ENCODE peak calls at places on chromosome 10, in five cellular contexts. One of them, this sample, is unnamed.

GRCh38 chr10:11209810-11210141 is 192.1 kb downstream of the CELF2 start:
- DNase-seq in foreskin fibroblast: no peak
- DNase-seq in neural crest cell: no peak
- DNase-seq in retina: no peak
- DNase-seq in PC-3: no peak
- DNase-seq in this sample: no peak

GRCh38 chr10:16644146-16644545 is 122.5 kb upstream of the C1QL3 start:
- DNase-seq in foreskin fibroblast: peak; percentile 53
- DNase-seq in neural crest cell: no peak
- DNase-seq in retina: no peak
- DNase-seq in PC-3: peak; percentile 71
- DNase-seq in this sample: no peak

GRCh38 chr10:84018826-84019225 is 120.5 kb upstream of the GHITM start:
- DNase-seq in foreskin fibroblast: no peak
- DNase-seq in neural crest cell: no peak
- DNase-seq in retina: no peak
- DNase-seq in PC-3: no peak
- DNase-seq in this sample: no peak

GRCh38 chr10:59004392-59004791 is 172.1 kb upstream of the PHYHIPL start:
- DNase-seq in foreskin fibroblast: no peak
- DNase-seq in neural crest cell: no peak
- DNase-seq in retina: no peak
- DNase-seq in PC-3: no peak
- DNase-seq in this sample: no peak

GRCh38 chr10:95281206-95281605 is 9.6 kb downstream of the PDLIM1 start:
- DNase-seq in foreskin fibroblast: no peak
- DNase-seq in neural crest cell: no peak
- DNase-seq in retina: no peak
- DNase-seq in PC-3: no peak
- DNase-seq in this sample: no peak

GRCh38 chr10:33274096-33274785 is 60.2 kb downstream of the NRP1 start:
- DNase-seq in foreskin fibroblast: no peak
- DNase-seq in neural crest cell: no peak
- DNase-seq in retina: no peak
- DNase-seq in PC-3: peak; percentile 77
- DNase-seq in this sample: no peak

GRCh38 chr10:21135396-21135973 is 238.4 kb upstream of the NEBL start:
- DNase-seq in foreskin fibroblast: no peak
- DNase-seq in neural crest cell: no peak
- DNase-seq in retina: no peak
- DNase-seq in PC-3: peak; percentile 42
- DNase-seq in this sample: no peak

GRCh38 chr10:70799124-70799523 is 13.9 kb upstream of the TBATA start:
- DNase-seq in foreskin fibroblast: no peak
- DNase-seq in neural crest cell: no peak
- DNase-seq in retina: no peak
- DNase-seq in PC-3: no peak
- DNase-seq in this sample: no peak

GRCh38 chr10:49756031-49756430 is 6.1 kb downstream of the OGDHL start:
- DNase-seq in foreskin fibroblast: no peak
- DNase-seq in neural crest cell: no peak
- DNase-seq in retina: no peak
- DNase-seq in PC-3: no peak
- DNase-seq in this sample: no peak

GRCh38 chr10:6543431-6544005 is 36.6 kb downstream of the PRKCQ start:
- DNase-seq in foreskin fibroblast: no peak
- DNase-seq in neural crest cell: no peak
- DNase-seq in retina: no peak
- DNase-seq in PC-3: no peak
- DNase-seq in this sample: no peak

GRCh38 chr10:62021978-62022802 is 120.7 kb downstream of the ARID5B start:
- DNase-seq in foreskin fibroblast: no peak
- DNase-seq in neural crest cell: no peak
- DNase-seq in retina: no peak
- DNase-seq in PC-3: no peak
- DNase-seq in this sample: no peak

GRCh38 chr10:34444223-34445183 is 370.6 kb downstream of the PARD3 start:
- DNase-seq in foreskin fibroblast: peak; percentile 8
- DNase-seq in neural crest cell: no peak
- DNase-seq in retina: no peak
- DNase-seq in PC-3: no peak
- DNase-seq in this sample: no peak

GRCh38 chr10:116000151-116000550 is 272.9 kb downstream of the GFRA1 start:
- DNase-seq in foreskin fibroblast: no peak
- DNase-seq in neural crest cell: no peak
- DNase-seq in retina: no peak
- DNase-seq in PC-3: no peak
- DNase-seq in this sample: no peak